ENCODE peak calls at places on chromosomes 4 and X, in six cellular contexts. One of them, this sample, is unnamed.

GRCh38 chr4:88062311-88062710 is 54.9 kb downstream of the PKD2 start:
- DNase-seq in endodermal cell: no peak
- DNase-seq in AG10803: no peak
- DNase-seq in WTC11: no peak
- DNase-seq in NCI-H748 treated with DMSO at 0.1 percent for 48 hours: no peak
- DNase-seq in MM.1S: no peak
- DNase-seq in this sample: no peak

GRCh38 chrX:138925330-138925729 is 213.8 kb upstream of the FGF13 start:
- DNase-seq in endodermal cell: no peak
- DNase-seq in AG10803: peak
- DNase-seq in WTC11: no peak
- DNase-seq in NCI-H748 treated with DMSO at 0.1 percent for 48 hours: no peak
- DNase-seq in MM.1S: no peak
- DNase-seq in this sample: no peak

GRCh38 chr4:150090836-150091235 is 12.6 kb downstream of the DCLK2 start:
- DNase-seq in endodermal cell: no peak
- DNase-seq in AG10803: peak
- DNase-seq in WTC11: no peak
- DNase-seq in NCI-H748 treated with DMSO at 0.1 percent for 48 hours: no peak
- DNase-seq in MM.1S: no peak
- DNase-seq in this sample: no peak

GRCh38 chrX:131675596-131676194 is 131.8 kb downstream of the OR13H1 start:
- DNase-seq in endodermal cell: peak
- DNase-seq in AG10803: no peak
- DNase-seq in WTC11: no peak
- DNase-seq in NCI-H748 treated with DMSO at 0.1 percent for 48 hours: peak
- DNase-seq in MM.1S: peak
- DNase-seq in this sample: peak

GRCh38 chr4:25090516-25090915 is 59.8 kb upstream of the LGI2 start:
- DNase-seq in endodermal cell: no peak
- DNase-seq in AG10803: no peak
- DNase-seq in WTC11: no peak
- DNase-seq in NCI-H748 treated with DMSO at 0.1 percent for 48 hours: no peak
- DNase-seq in MM.1S: no peak
- DNase-seq in this sample: no peak

GRCh38 chr4:11954093-11954492 is 525.4 kb upstream of the HS3ST1 start:
- DNase-seq in endodermal cell: peak
- DNase-seq in AG10803: no peak
- DNase-seq in WTC11: no peak
- DNase-seq in NCI-H748 treated with DMSO at 0.1 percent for 48 hours: no peak
- DNase-seq in MM.1S: peak
- DNase-seq in this sample: peak

GRCh38 chr4:46931981-46932380 is 22.9 kb upstream of the COX7B2 start:
- DNase-seq in endodermal cell: peak
- DNase-seq in AG10803: no peak
- DNase-seq in WTC11: peak
- DNase-seq in NCI-H748 treated with DMSO at 0.1 percent for 48 hours: no peak
- DNase-seq in MM.1S: peak
- DNase-seq in this sample: no peak

GRCh38 chr4:87657525-87657924 is 7.4 kb downstream of the DMP1 start:
- DNase-seq in endodermal cell: no peak
- DNase-seq in AG10803: peak
- DNase-seq in WTC11: no peak
- DNase-seq in NCI-H748 treated with DMSO at 0.1 percent for 48 hours: no peak
- DNase-seq in MM.1S: no peak
- DNase-seq in this sample: no peak

GRCh38 chrX:24371391-24371972 is 11.0 kb downstream of the SUPT20HL1 start:
- DNase-seq in endodermal cell: peak
- DNase-seq in AG10803: peak
- DNase-seq in WTC11: peak
- DNase-seq in NCI-H748 treated with DMSO at 0.1 percent for 48 hours: peak
- DNase-seq in MM.1S: peak
- DNase-seq in this sample: peak

GRCh38 chr4:153084939-153085630 is 119.2 kb upstream of the TRIM2 start:
- DNase-seq in endodermal cell: peak
- DNase-seq in AG10803: peak
- DNase-seq in WTC11: peak
- DNase-seq in NCI-H748 treated with DMSO at 0.1 percent for 48 hours: peak
- DNase-seq in MM.1S: peak
- DNase-seq in this sample: peak

GRCh38 chrX:25737540-25737939 is 400.6 kb upstream of the MAGEB18 start:
- DNase-seq in endodermal cell: no peak
- DNase-seq in AG10803: no peak
- DNase-seq in WTC11: no peak
- DNase-seq in NCI-H748 treated with DMSO at 0.1 percent for 48 hours: no peak
- DNase-seq in MM.1S: no peak
- DNase-seq in this sample: no peak

GRCh38 chrX:80576815-80577533 is 156.7 kb downstream of the TENT5D start:
- DNase-seq in endodermal cell: peak
- DNase-seq in AG10803: no peak
- DNase-seq in WTC11: no peak
- DNase-seq in NCI-H748 treated with DMSO at 0.1 percent for 48 hours: no peak
- DNase-seq in MM.1S: no peak
- DNase-seq in this sample: no peak

GRCh38 chr4:102620697-102621497 is 119.7 kb downstream of the NFKB1 start:
- DNase-seq in endodermal cell: no peak
- DNase-seq in AG10803: peak
- DNase-seq in WTC11: no peak
- DNase-seq in NCI-H748 treated with DMSO at 0.1 percent for 48 hours: peak
- DNase-seq in MM.1S: peak
- DNase-seq in this sample: peak

GRCh38 chrX:154599531-154599930 is 14.6 kb downstream of the CTAG1A start:
- DNase-seq in endodermal cell: no peak
- DNase-seq in AG10803: no peak
- DNase-seq in WTC11: no peak
- DNase-seq in NCI-H748 treated with DMSO at 0.1 percent for 48 hours: no peak
- DNase-seq in MM.1S: no peak
- DNase-seq in this sample: no peak

GRCh38 chr4:10605056-10605455 is 79.5 kb downstream of the CLNK start:
- DNase-seq in endodermal cell: no peak
- DNase-seq in AG10803: no peak
- DNase-seq in WTC11: no peak
- DNase-seq in NCI-H748 treated with DMSO at 0.1 percent for 48 hours: no peak
- DNase-seq in MM.1S: no peak
- DNase-seq in this sample: no peak

GRCh38 chr4:143302526-143302925 is 34.1 kb upstream of the GAB1 start:
- DNase-seq in endodermal cell: peak
- DNase-seq in AG10803: peak
- DNase-seq in WTC11: no peak
- DNase-seq in NCI-H748 treated with DMSO at 0.1 percent for 48 hours: no peak
- DNase-seq in MM.1S: no peak
- DNase-seq in this sample: peak

GRCh38 chr4:71333960-71334951 is 4.6 kb upstream of the SLC4A4 start:
- DNase-seq in endodermal cell: no peak
- DNase-seq in AG10803: peak
- DNase-seq in WTC11: no peak
- DNase-seq in NCI-H748 treated with DMSO at 0.1 percent for 48 hours: no peak
- DNase-seq in MM.1S: no peak
- DNase-seq in this sample: no peak

GRCh38 chr4:93080316-93080715 is 748.2 kb upstream of the ATOH1 start:
- DNase-seq in endodermal cell: no peak
- DNase-seq in AG10803: no peak
- DNase-seq in WTC11: no peak
- DNase-seq in NCI-H748 treated with DMSO at 0.1 percent for 48 hours: no peak
- DNase-seq in MM.1S: no peak
- DNase-seq in this sample: no peak

GRCh38 chr4:579543-580175 is 3.6 kb upstream of the TMEM271 start:
- DNase-seq in endodermal cell: no peak
- DNase-seq in AG10803: no peak
- DNase-seq in WTC11: no peak
- DNase-seq in NCI-H748 treated with DMSO at 0.1 percent for 48 hours: no peak
- DNase-seq in MM.1S: no peak
- DNase-seq in this sample: no peak

GRCh38 chr4:140135529-140136021 is 18.4 kb downstream of the MAML3 start:
- DNase-seq in endodermal cell: no peak
- DNase-seq in AG10803: peak
- DNase-seq in WTC11: no peak
- DNase-seq in NCI-H748 treated with DMSO at 0.1 percent for 48 hours: peak
- DNase-seq in MM.1S: no peak
- DNase-seq in this sample: no peak

This sample was measured in H7.